ENCODE peak calls at places on chromosomes 12 and 14, in four cellular contexts. O, X, Z and T are unnamed samples.

GRCh38 chr12:71685961-71686657 is at the start of gene TMEM19:
- DNase-seq in O (peak; percentile 92), X (peak; percentile 86), Z (peak; percentile 65), T (peak; percentile 85)

GRCh38 chr14:98203421-98203820 is 1068.6 kb downstream of the BCL11B start:
- DNase-seq in O (no peak), X (no peak), Z (no peak), T (no peak)

GRCh38 chr12:127723236-127723635 is 543.7 kb upstream of the TMEM132C start:
- DNase-seq in O (no peak), X (no peak), Z (no peak), T (no peak)

GRCh38 chr12:111182391-111182790 is 186.5 kb downstream of the PHETA1 start:
- DNase-seq in O (no peak), X (no peak), Z (no peak), T (no peak)

GRCh38 chr14:103653802-103654201 is 24.8 kb downstream of the KLC1 start:
- DNase-seq in O (no peak), X (no peak), Z (no peak), T (no peak)

GRCh38 chr12:47735649-47736048 is 10.4 kb upstream of the ENDOU start:
- DNase-seq in O (no peak), X (no peak), Z (no peak), T (no peak)

GRCh38 chr12:28378749-28379148 is 188.5 kb downstream of the CCDC91 start:
- DNase-seq in O (no peak), X (peak; percentile 57), Z (no peak), T (no peak)

GRCh38 chr14:73252491-73253322 is 15.4 kb downstream of the PAPLN start:
- DNase-seq in O (no peak), X (no peak), Z (no peak), T (no peak)

GRCh38 chr12:103671367-103671766 is 84.3 kb downstream of the STAB2 start:
- DNase-seq in O (no peak), X (no peak), Z (no peak), T (no peak)

GRCh38 chr14:75373616-75374015 is 54.2 kb upstream of the JDP2 start:
- DNase-seq in O (no peak), X (no peak), Z (no peak), T (no peak)

GRCh38 chr12:25500651-25501050 is 52.4 kb downstream of the LMNTD1 start:
- DNase-seq in O (no peak), X (no peak), Z (no peak), T (no peak)

GRCh38 chr14:96108061-96108795 is 69.1 kb downstream of the C14orf132 start:
- DNase-seq in O (no peak), X (no peak), Z (no peak), T (no peak)

GRCh38 chr12:91846466-91847055 is 299.1 kb downstream of the BTG1 start:
- DNase-seq in O (no peak), X (peak; percentile 3), Z (no peak), T (no peak)

GRCh38 chr14:91367173-91368171 is 50.1 kb downstream of the CCDC88C start:
- DNase-seq in O (no peak), X (peak; percentile 66), Z (peak; percentile 82), T (peak; percentile 22)

GRCh38 chr14:105385322-105385637 is 13.1 kb upstream of the TEX22 start:
- DNase-seq in O (no peak), X (no peak), Z (no peak), T (no peak)

GRCh38 chr12:53268637-53269562 is 801 bp downstream of the ESPL1 start:
- DNase-seq in O (peak; percentile 24), X (no peak), Z (no peak), T (no peak)

GRCh38 chr12:47896633-47897032 is 8.2 kb downstream of the VDR start:
- DNase-seq in O (no peak), X (no peak), Z (no peak), T (peak; percentile 22)

GRCh38 chr12:103620395-103620794 is 33.3 kb downstream of the STAB2 start:
- DNase-seq in O (no peak), X (no peak), Z (no peak), T (no peak)

GRCh38 chr12:26287666-26288408 is 92.5 kb downstream of the SSPN start:
- DNase-seq in O (no peak), X (no peak), Z (no peak), T (no peak)

GRCh38 chr14:72063761-72064282 is 131.6 kb downstream of the RGS6 start:
- DNase-seq in O (no peak), X (no peak), Z (no peak), T (no peak)

GRCh38 chr14:70663707-70664179 is 22.0 kb downstream of the TTC9 start:
- DNase-seq in O (no peak), X (peak; percentile 52), Z (peak; percentile 90), T (no peak)

GRCh38 chr12:55708695-55709233 is 1.1 kb upstream of the ITGA7 start:
- DNase-seq in O (no peak), X (no peak), Z (no peak), T (no peak)

GRCh38 chr12:41983394-41983793 is 161.3 kb downstream of the GXYLT1 start:
- DNase-seq in O (no peak), X (no peak), Z (no peak), T (no peak)

GRCh38 chr14:103329421-103330347 is 4.4 kb upstream of the EIF5 start:
- DNase-seq in O (peak; percentile 20), X (peak; percentile 40), Z (no peak), T (peak; percentile 35)

GRCh38 chr14:53894456-53894855 is 62.2 kb downstream of the BMP4 start:
- DNase-seq in O (no peak), X (peak; percentile 79), Z (no peak), T (no peak)

GRCh38 chr12:95358111-95359083 is 115.6 kb upstream of the METAP2 start:
- DNase-seq in O (no peak), X (peak; percentile 39), Z (no peak), T (no peak)

GRCh38 chr14:89129570-89129969 is 287.5 kb downstream of the FOXN3 start:
- DNase-seq in O (no peak), X (no peak), Z (no peak), T (no peak)

GRCh38 chr12:630656-631632 is 32.3 kb downstream of the NINJ2 start:
- DNase-seq in O (no peak), X (no peak), Z (no peak), T (no peak)

GRCh38 chr14:81453166-81453766 is 53.1 kb upstream of the STON2 start:
- DNase-seq in O (peak; percentile 48), X (peak; percentile 43), Z (no peak), T (peak; percentile 60)

GRCh38 chr12:95057431-95057830 is 16.0 kb downstream of the NR2C1 start:
- DNase-seq in O (no peak), X (no peak), Z (no peak), T (no peak)

GRCh38 chr14:55303646-55304277 is 32.5 kb downstream of the FBXO34 start:
- DNase-seq in O (no peak), X (peak; percentile 4), Z (no peak), T (no peak)
- TF ChIP-seq ELK1 in O (no peak), X (no peak), Z (no peak), T (no peak)

DNA sequence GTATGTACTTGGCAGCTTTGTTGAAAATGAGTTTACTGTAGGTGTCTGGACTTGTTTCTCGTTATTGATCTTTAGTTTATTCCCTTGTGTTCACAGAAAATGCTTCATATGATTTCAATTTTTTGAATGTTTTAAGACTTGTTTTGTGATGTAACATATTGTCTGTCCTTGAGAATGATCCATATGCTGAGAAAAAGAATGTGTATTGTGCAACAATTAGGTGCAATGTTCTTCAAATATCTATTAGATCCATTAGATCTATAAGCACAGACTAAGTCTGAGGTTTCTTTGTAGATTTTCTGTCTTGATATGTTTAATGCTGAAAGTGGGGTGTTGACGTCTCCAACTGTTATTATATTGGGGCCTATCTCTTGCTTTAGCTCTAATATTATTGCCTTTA is 879.6 kb upstream of the LRFN5 start:
- DNase-seq in O (no peak), X (no peak), Z (no peak), T (no peak)
- TF ChIP-seq ELK1 in O (no peak), X (no peak), Z (no peak), T (no peak)

GRCh38 chr14:22159049-22159448 is 430.0 kb downstream of the DAD1 start:
- DNase-seq in O (no peak), X (no peak), Z (no peak), T (no peak)
- TF ChIP-seq ELK1 in O (no peak), X (no peak), Z (no peak), T (no peak)

GRCh38 chr14:76832503-76832988 is 6.3 kb downstream of the LRRC74A start:
- DNase-seq in O (no peak), X (no peak), Z (no peak), T (no peak)
- TF ChIP-seq ELK1 in O (no peak), X (no peak), Z (no peak), T (no peak)